ENCODE peak calls at places on chromosomes 6 and 20, in eight cellular contexts. One of them, this sample, is unnamed.
A peak's percentile ranks its signal among the peaks of the same experiment; 100 is the strongest.

GRCh38 chr6:156169361-156169760 is 607.8 kb upstream of the ARID1B start:
- DNase-seq in PC-3: no peak
- DNase-seq in stimulated activated CD4-positive, alpha-beta T cell treated with anti-CD3 and anti-CD28 coated beads, Interleukin-2, amount 100 ng/mL, for 48 hours: no peak
- DNase-seq in mucosa of gallbladder: no peak
- DNase-seq in brain microvascular endothelial cell: no peak
- DNase-seq in stimulated activated CD8-positive, alpha-beta memory T cell treated with anti-CD3 and anti-CD28 coated beads, Interleukin-4, amount 100 ng/mL, for 1 hour: no peak
- DNase-seq in NCI-H1694 treated with DMSO at 0.1 percent for 48 hours: no peak
- DNase-seq in Jurkat, Clone E6-1: no peak
- DNase-seq in this sample: no peak

GRCh38 chr6:57275384-57275783 is 42.0 kb upstream of the PRIM2 start:
- DNase-seq in stimulated activated CD4-positive, alpha-beta T cell treated with anti-CD3 and anti-CD28 coated beads, Interleukin-2, amount 100 ng/mL, for 48 hours: no peak
- DNase-seq in brain microvascular endothelial cell: no peak
- DNase-seq in PC-3: no peak
- DNase-seq in stimulated activated CD8-positive, alpha-beta memory T cell treated with anti-CD3 and anti-CD28 coated beads, Interleukin-4, amount 100 ng/mL, for 1 hour: no peak
- DNase-seq in Jurkat, Clone E6-1: no peak
- DNase-seq in NCI-H1694 treated with DMSO at 0.1 percent for 48 hours: no peak
- DNase-seq in mucosa of gallbladder: no peak
- DNase-seq in this sample: no peak

GRCh38 chr6:79671605-79672266 is 40.6 kb downstream of the SH3BGRL2 start:
- DNase-seq in brain microvascular endothelial cell: peak; percentile 33
- DNase-seq in NCI-H1694 treated with DMSO at 0.1 percent for 48 hours: no peak
- DNase-seq in mucosa of gallbladder: peak; percentile 85
- DNase-seq in stimulated activated CD4-positive, alpha-beta T cell treated with anti-CD3 and anti-CD28 coated beads, Interleukin-2, amount 100 ng/mL, for 48 hours: peak; percentile 8
- DNase-seq in stimulated activated CD8-positive, alpha-beta memory T cell treated with anti-CD3 and anti-CD28 coated beads, Interleukin-4, amount 100 ng/mL, for 1 hour: peak; percentile 5
- DNase-seq in PC-3: peak; percentile 71
- DNase-seq in Jurkat, Clone E6-1: no peak
- DNase-seq in this sample: no peak

GRCh38 chr6:112620832-112621569 is 273.9 kb downstream of the RFPL4B start:
- DNase-seq in stimulated activated CD8-positive, alpha-beta memory T cell treated with anti-CD3 and anti-CD28 coated beads, Interleukin-4, amount 100 ng/mL, for 1 hour: no peak
- DNase-seq in stimulated activated CD4-positive, alpha-beta T cell treated with anti-CD3 and anti-CD28 coated beads, Interleukin-2, amount 100 ng/mL, for 48 hours: no peak
- DNase-seq in Jurkat, Clone E6-1: no peak
- DNase-seq in mucosa of gallbladder: no peak
- DNase-seq in PC-3: peak; percentile 33
- DNase-seq in NCI-H1694 treated with DMSO at 0.1 percent for 48 hours: no peak
- DNase-seq in brain microvascular endothelial cell: peak; percentile 67
- DNase-seq in this sample: no peak

GRCh38 chr20:56807118-56807517 is 178.0 kb downstream of the TFAP2C start:
- DNase-seq in NCI-H1694 treated with DMSO at 0.1 percent for 48 hours: no peak
- DNase-seq in mucosa of gallbladder: no peak
- DNase-seq in stimulated activated CD4-positive, alpha-beta T cell treated with anti-CD3 and anti-CD28 coated beads, Interleukin-2, amount 100 ng/mL, for 48 hours: no peak
- DNase-seq in brain microvascular endothelial cell: no peak
- DNase-seq in stimulated activated CD8-positive, alpha-beta memory T cell treated with anti-CD3 and anti-CD28 coated beads, Interleukin-4, amount 100 ng/mL, for 1 hour: no peak
- DNase-seq in Jurkat, Clone E6-1: no peak
- DNase-seq in PC-3: no peak
- DNase-seq in this sample: no peak

GRCh38 chr6:96410467-96410866 is 111.1 kb upstream of the UFL1 start:
- DNase-seq in brain microvascular endothelial cell: no peak
- DNase-seq in NCI-H1694 treated with DMSO at 0.1 percent for 48 hours: no peak
- DNase-seq in stimulated activated CD4-positive, alpha-beta T cell treated with anti-CD3 and anti-CD28 coated beads, Interleukin-2, amount 100 ng/mL, for 48 hours: no peak
- DNase-seq in PC-3: no peak
- DNase-seq in mucosa of gallbladder: no peak
- DNase-seq in stimulated activated CD8-positive, alpha-beta memory T cell treated with anti-CD3 and anti-CD28 coated beads, Interleukin-4, amount 100 ng/mL, for 1 hour: no peak
- DNase-seq in Jurkat, Clone E6-1: no peak
- DNase-seq in this sample: no peak

GRCh38 chr20:62644802-62645496 is 2.6 kb downstream of the SLCO4A1 start:
- DNase-seq in Jurkat, Clone E6-1: no peak
- DNase-seq in stimulated activated CD8-positive, alpha-beta memory T cell treated with anti-CD3 and anti-CD28 coated beads, Interleukin-4, amount 100 ng/mL, for 1 hour: no peak
- DNase-seq in NCI-H1694 treated with DMSO at 0.1 percent for 48 hours: no peak
- DNase-seq in mucosa of gallbladder: no peak
- DNase-seq in brain microvascular endothelial cell: no peak
- DNase-seq in stimulated activated CD4-positive, alpha-beta T cell treated with anti-CD3 and anti-CD28 coated beads, Interleukin-2, amount 100 ng/mL, for 48 hours: no peak
- DNase-seq in PC-3: peak; percentile 46
- DNase-seq in this sample: no peak

GRCh38 chr6:85452441-85452881 is 2.6 kb downstream of the NT5E start:
- DNase-seq in brain microvascular endothelial cell: peak; percentile 46
- DNase-seq in stimulated activated CD8-positive, alpha-beta memory T cell treated with anti-CD3 and anti-CD28 coated beads, Interleukin-4, amount 100 ng/mL, for 1 hour: no peak
- DNase-seq in NCI-H1694 treated with DMSO at 0.1 percent for 48 hours: no peak
- DNase-seq in stimulated activated CD4-positive, alpha-beta T cell treated with anti-CD3 and anti-CD28 coated beads, Interleukin-2, amount 100 ng/mL, for 48 hours: no peak
- DNase-seq in Jurkat, Clone E6-1: no peak
- DNase-seq in PC-3: no peak
- DNase-seq in mucosa of gallbladder: no peak
- DNase-seq in this sample: no peak

GRCh38 chr20:46332373-46333135 is 24.3 kb upstream of the CDH22 start:
- DNase-seq in brain microvascular endothelial cell: no peak
- DNase-seq in mucosa of gallbladder: no peak
- DNase-seq in PC-3: no peak
- DNase-seq in stimulated activated CD8-positive, alpha-beta memory T cell treated with anti-CD3 and anti-CD28 coated beads, Interleukin-4, amount 100 ng/mL, for 1 hour: no peak
- DNase-seq in NCI-H1694 treated with DMSO at 0.1 percent for 48 hours: peak; percentile 75
- DNase-seq in Jurkat, Clone E6-1: no peak
- DNase-seq in stimulated activated CD4-positive, alpha-beta T cell treated with anti-CD3 and anti-CD28 coated beads, Interleukin-2, amount 100 ng/mL, for 48 hours: no peak
- DNase-seq in this sample: no peak

GRCh38 chr6:166318649-166319600 is 10.7 kb upstream of the PRR18 start:
- DNase-seq in stimulated activated CD8-positive, alpha-beta memory T cell treated with anti-CD3 and anti-CD28 coated beads, Interleukin-4, amount 100 ng/mL, for 1 hour: no peak
- DNase-seq in mucosa of gallbladder: no peak
- DNase-seq in Jurkat, Clone E6-1: no peak
- DNase-seq in PC-3: no peak
- DNase-seq in brain microvascular endothelial cell: no peak
- DNase-seq in stimulated activated CD4-positive, alpha-beta T cell treated with anti-CD3 and anti-CD28 coated beads, Interleukin-2, amount 100 ng/mL, for 48 hours: no peak
- DNase-seq in NCI-H1694 treated with DMSO at 0.1 percent for 48 hours: no peak
- DNase-seq in this sample: no peak

GRCh38 chr6:121896363-121896762 is 460.9 kb downstream of the GJA1 start:
- DNase-seq in brain microvascular endothelial cell: no peak
- DNase-seq in Jurkat, Clone E6-1: no peak
- DNase-seq in stimulated activated CD8-positive, alpha-beta memory T cell treated with anti-CD3 and anti-CD28 coated beads, Interleukin-4, amount 100 ng/mL, for 1 hour: no peak
- DNase-seq in mucosa of gallbladder: no peak
- DNase-seq in NCI-H1694 treated with DMSO at 0.1 percent for 48 hours: no peak
- DNase-seq in PC-3: no peak
- DNase-seq in stimulated activated CD4-positive, alpha-beta T cell treated with anti-CD3 and anti-CD28 coated beads, Interleukin-2, amount 100 ng/mL, for 48 hours: no peak
- DNase-seq in this sample: no peak

GRCh38 chr6:132354517-132355167 is 46.6 kb downstream of the MOXD1 start:
- DNase-seq in Jurkat, Clone E6-1: peak; percentile 67
- DNase-seq in stimulated activated CD8-positive, alpha-beta memory T cell treated with anti-CD3 and anti-CD28 coated beads, Interleukin-4, amount 100 ng/mL, for 1 hour: no peak
- DNase-seq in stimulated activated CD4-positive, alpha-beta T cell treated with anti-CD3 and anti-CD28 coated beads, Interleukin-2, amount 100 ng/mL, for 48 hours: peak; percentile 15
- DNase-seq in brain microvascular endothelial cell: peak; percentile 19
- DNase-seq in mucosa of gallbladder: no peak
- DNase-seq in PC-3: peak; percentile 6
- DNase-seq in NCI-H1694 treated with DMSO at 0.1 percent for 48 hours: no peak
- DNase-seq in this sample: no peak

GRCh38 chr6:116954938-116955337 is 77.9 kb downstream of the RFX6 start:
- DNase-seq in stimulated activated CD4-positive, alpha-beta T cell treated with anti-CD3 and anti-CD28 coated beads, Interleukin-2, amount 100 ng/mL, for 48 hours: no peak
- DNase-seq in stimulated activated CD8-positive, alpha-beta memory T cell treated with anti-CD3 and anti-CD28 coated beads, Interleukin-4, amount 100 ng/mL, for 1 hour: no peak
- DNase-seq in mucosa of gallbladder: peak; percentile 33
- DNase-seq in NCI-H1694 treated with DMSO at 0.1 percent for 48 hours: no peak
- DNase-seq in Jurkat, Clone E6-1: no peak
- DNase-seq in PC-3: no peak
- DNase-seq in brain microvascular endothelial cell: no peak
- DNase-seq in this sample: no peak

GRCh38 chr20:63191400-63191799 is 24.5 kb downstream of the YTHDF1 start:
- DNase-seq in stimulated activated CD4-positive, alpha-beta T cell treated with anti-CD3 and anti-CD28 coated beads, Interleukin-2, amount 100 ng/mL, for 48 hours: no peak
- DNase-seq in mucosa of gallbladder: peak; percentile 93
- DNase-seq in NCI-H1694 treated with DMSO at 0.1 percent for 48 hours: peak; percentile 86
- DNase-seq in PC-3: peak; percentile 97
- DNase-seq in brain microvascular endothelial cell: no peak
- DNase-seq in stimulated activated CD8-positive, alpha-beta memory T cell treated with anti-CD3 and anti-CD28 coated beads, Interleukin-4, amount 100 ng/mL, for 1 hour: no peak
- DNase-seq in Jurkat, Clone E6-1: no peak
- DNase-seq in this sample: no peak

GRCh38 chr6:88248709-88249321 is 82.7 kb upstream of the CNR1 start:
- DNase-seq in NCI-H1694 treated with DMSO at 0.1 percent for 48 hours: no peak
- DNase-seq in stimulated activated CD8-positive, alpha-beta memory T cell treated with anti-CD3 and anti-CD28 coated beads, Interleukin-4, amount 100 ng/mL, for 1 hour: no peak
- DNase-seq in Jurkat, Clone E6-1: no peak
- DNase-seq in brain microvascular endothelial cell: no peak
- DNase-seq in PC-3: peak; percentile 1
- DNase-seq in stimulated activated CD4-positive, alpha-beta T cell treated with anti-CD3 and anti-CD28 coated beads, Interleukin-2, amount 100 ng/mL, for 48 hours: no peak
- DNase-seq in mucosa of gallbladder: no peak
- DNase-seq in this sample: no peak

This sample was measured in stimulated activated effector memory CD8-positive, alpha-beta T cell treated with anti-CD3 and anti-CD28 coated beads, Interleukin-12 subunit alpha, Interleukin-12 subunit beta, amount 100 ng/mL, for 72 hours.